ENCODE peak calls at places on chromosomes 7 and 10, in ten cellular contexts. X is fibroblast of the aortic adventitia; K is CD8-positive, alpha-beta memory T cell; M is transverse colon; W is astrocyte of the spinal cord; R is GM12865; Y is cardiac muscle cell; P is H1; S is ovary; B is CD4-positive, alpha-beta memory T cell. E is an unnamed sample.

GRCh38 chr7:66522518-66522917 is 106.2 kb upstream of the KCTD7 start:
- DNase-seq in X (no peak), K (no peak), M (no peak), W (no peak), R (peak; percentile 32), Y (no peak), P (no peak), S (no peak), B (no peak), E (peak; percentile 20)

GRCh38 chr10:132360766-132361447 is 28.9 kb downstream of the LRRC27 start:
- DNase-seq in X (no peak), K (no peak), M (no peak), W (no peak), R (no peak), Y (peak; percentile 33), P (peak; percentile 89), S (no peak), B (no peak), E (no peak)

GRCh38 chr7:139758388-139758787 is 19.4 kb downstream of the HIPK2 start:
- DNase-seq in X (no peak), K (no peak), M (peak; percentile 44), W (no peak), R (no peak), Y (no peak), P (no peak), S (no peak), B (no peak), E (no peak)

GRCh38 chr7:51961804-51962203 is 645.2 kb upstream of the COBL start:
- DNase-seq in X (no peak), K (no peak), M (no peak), W (no peak), R (no peak), Y (no peak), P (no peak), S (no peak), B (no peak), E (no peak)

GRCh38 chr10:26468291-26468690 is 30.1 kb downstream of the APBB1IP start:
- DNase-seq in X (peak; percentile 42), K (no peak), M (no peak), W (no peak), R (no peak), Y (no peak), P (no peak), S (no peak), B (no peak), E (no peak)

GRCh38 chr10:112663181-112663879 is 216.3 kb downstream of the VTI1A start:
- DNase-seq in X (peak; percentile 40), K (no peak), M (no peak), W (peak; percentile 56), R (no peak), Y (no peak), P (no peak), S (no peak), B (no peak), E (no peak)

GRCh38 chr10:117431160-117431559 is 55.9 kb upstream of the PDZD8 start:
- DNase-seq in X (no peak), K (no peak), M (no peak), W (no peak), R (no peak), Y (no peak), P (no peak), S (no peak), B (no peak), E (no peak)

GRCh38 chr10:114908896-114909295 is 29.1 kb upstream of the TRUB1 start:
- DNase-seq in X (peak; percentile 30), K (no peak), M (no peak), W (no peak), R (no peak), Y (no peak), P (no peak), S (no peak), B (no peak), E (no peak)

GRCh38 chr10:73999703-74000102 is 1.8 kb downstream of the VCL start:
- DNase-seq in X (peak; percentile 86), K (no peak), M (no peak), W (peak; percentile 70), R (no peak), Y (no peak), P (no peak), S (no peak), B (no peak), E (no peak)

GRCh38 chr7:101862280-101863220 is 45.1 kb downstream of the CUX1 start:
- DNase-seq in X (no peak), K (no peak), M (no peak), W (no peak), R (no peak), Y (peak; percentile 76), P (no peak), S (no peak), B (no peak), E (no peak)

GRCh38 chr7:32164341-32164996 is 94.3 kb upstream of the PDE1C start:
- DNase-seq in X (peak; percentile 80), K (no peak), M (peak; percentile 10), W (peak; percentile 85), R (peak; percentile 5), Y (peak; percentile 57), P (peak; percentile 47), S (no peak), B (no peak), E (no peak)

GRCh38 chr7:39085590-39086049 is 107.9 kb downstream of the POU6F2 start:
- DNase-seq in X (peak; percentile 2), K (no peak), M (no peak), W (peak; percentile 8), R (no peak), Y (peak; percentile 67), P (no peak), S (no peak), B (no peak), E (no peak)

GRCh38 chr7:151166629-151167196 is 781 bp downstream of the GBX1 start:
- DNase-seq in X (no peak), K (no peak), M (no peak), W (no peak), R (no peak), Y (no peak), P (no peak), S (no peak), B (no peak), E (no peak)
- H3K4me3 ChIP-seq in X (no peak overlapping the region), K (no peak overlapping the region), M (peak overlapping the region; percentile 17), W (no peak overlapping the region), R (no peak overlapping the region), Y (peak overlapping the region; percentile 49), P (peak overlapping the region; percentile 43), S (peak overlapping the region; percentile 24), B (no peak overlapping the region), E (no peak overlapping the region)

GRCh38 chr7:80918909-80919721 is at the start of gene SEMA3C:
- DNase-seq in X (peak; percentile 96), K (no peak), M (peak; percentile 90), W (peak; percentile 98), R (no peak), Y (peak; percentile 98), P (peak; percentile 87), S (peak; percentile 92), B (no peak), E (no peak)

GRCh38 chr7:80921130-80921529 is 2.3 kb upstream of the SEMA3C start:
- DNase-seq in X (peak; percentile 74), K (no peak), M (no peak), W (no peak), R (no peak), Y (no peak), P (no peak), S (no peak), B (no peak), E (no peak)

GRCh38 chr7:80918406-80918805 is 445 bp downstream of the SEMA3C start:
- DNase-seq in X (no peak), K (no peak), M (no peak), W (peak; percentile 65), R (peak; percentile 17), Y (peak; percentile 47), P (no peak), S (no peak), B (no peak), E (no peak)

GRCh38 chr7:80922254-80923049 is 3.6 kb upstream of the SEMA3C start:
- DNase-seq in X (no peak), K (no peak), M (peak; percentile 30), W (no peak), R (no peak), Y (no peak), P (no peak), S (no peak), B (no peak), E (no peak)

GRCh38 chr7:80916770-80917681 is 1.8 kb downstream of the SEMA3C start:
- DNase-seq in X (peak; percentile 83), K (no peak), M (no peak), W (peak; percentile 86), R (no peak), Y (peak; percentile 29), P (no peak), S (no peak), B (no peak), E (no peak)
- H3K4me3 ChIP-seq in X (peak overlapping the region; percentile 94), K (no peak overlapping the region), M (peak overlapping the region; percentile 62), W (peak overlapping the region; percentile 96), R (no peak overlapping the region), Y (peak overlapping the region; percentile 90), P (no peak overlapping the region), S (no peak overlapping the region), B (no peak overlapping the region), E (no peak overlapping the region)

DNA sequence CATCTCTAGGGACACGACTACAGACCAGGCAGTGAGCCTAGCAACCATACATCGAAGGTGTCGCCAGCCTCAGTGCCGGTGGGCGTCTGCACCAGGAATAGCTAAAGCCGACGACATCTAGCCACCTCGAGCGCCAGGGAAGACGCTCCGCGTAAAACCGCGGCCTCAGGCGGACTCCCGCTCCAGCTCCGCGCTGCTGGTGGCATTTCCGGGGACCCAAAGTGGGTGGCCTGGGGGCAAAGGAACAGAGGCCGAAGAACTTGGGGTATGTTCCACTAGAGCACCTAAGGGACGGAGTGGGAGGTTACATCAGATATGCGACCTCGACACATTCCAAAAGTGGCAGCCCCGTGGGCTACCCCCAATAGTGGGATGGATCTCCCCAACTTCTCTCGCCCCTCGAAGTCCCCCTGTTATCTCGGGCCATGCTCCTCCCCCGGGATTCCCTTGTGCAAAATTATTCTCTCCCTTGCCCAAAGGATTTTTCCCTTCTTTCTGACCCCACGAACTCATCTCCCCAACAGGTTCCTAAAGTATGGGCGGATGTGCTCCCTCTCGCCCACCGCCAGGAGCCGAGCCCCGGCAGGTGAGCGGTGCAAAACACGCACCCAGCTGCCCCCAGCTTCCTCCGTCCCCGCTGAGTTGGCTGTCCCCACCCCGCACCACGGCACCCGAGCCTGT is 1.2 kb downstream of the KCNMA1 start:
- DNase-seq in X (no peak), K (no peak), M (no peak), W (no peak), R (no peak), Y (no peak), P (peak; percentile 67), S (no peak), B (no peak), E (no peak)
- H3K4me3 ChIP-seq in X (peak overlapping the region; percentile 80), K (no peak overlapping the region), M (peak overlapping the region; percentile 49), W (peak overlapping the region; percentile 87), R (peak overlapping the region; percentile 4), Y (peak overlapping the region; percentile 70), P (peak overlapping the region; percentile 66), S (peak overlapping the region; percentile 54), B (no peak overlapping the region), E (no peak overlapping the region)

DNA sequence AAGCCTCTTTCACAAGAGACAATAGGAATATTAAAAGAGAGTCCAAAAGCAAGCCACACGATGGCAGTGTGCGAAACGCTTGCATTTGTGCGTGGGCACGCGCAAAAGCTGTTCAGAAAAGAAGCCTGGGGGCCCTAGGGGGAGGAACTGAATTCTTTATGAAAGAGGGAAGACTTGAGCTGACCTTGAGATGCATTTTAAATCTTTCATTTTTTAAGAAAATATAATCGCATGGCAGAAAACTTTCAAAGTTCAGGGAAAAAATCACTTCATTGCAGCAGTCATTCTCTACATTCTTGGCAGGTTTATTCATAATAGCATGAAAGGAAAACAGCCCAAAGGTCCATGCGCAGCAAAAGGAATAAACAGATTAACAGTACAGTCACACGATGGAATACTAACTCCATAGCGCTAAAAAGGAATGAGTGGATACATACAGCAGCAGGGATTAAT is 206.5 kb upstream of the PRKCQ start:
- DNase-seq in X (peak; percentile 68), K (no peak), M (no peak), W (peak; percentile 69), R (no peak), Y (no peak), P (no peak), S (peak; percentile 20), B (no peak), E (no peak)
- H3K4me3 ChIP-seq in X (peak overlapping the region; percentile 14), K (no peak overlapping the region), M (no peak overlapping the region), W (no peak overlapping the region), R (no peak overlapping the region), Y (no peak overlapping the region), P (no peak overlapping the region), S (no peak overlapping the region), B (no peak overlapping the region), E (no peak overlapping the region)

E was measured in Jurkat, Clone E6-1.